ENCODE peak calls at places on chromosomes 4 and X, in eight cellular contexts. C is heart left ventricle, F is mammary epithelial cell, V is stomach, H is GM23338, E is heart right ventricle, A is lower lobe of right lung, X is upper lobe of left lung. T is an unnamed sample.
A peak's percentile ranks its signal among the peaks of the same experiment; 100 is the strongest.

GRCh38 chr4:34094114-34094513 is 2150.2 kb downstream of the ARAP2 start:
- DNase-seq in V (no peak), E (no peak), H (no peak), X (no peak), A (no peak), C (no peak), F (no peak), T (no peak)

GRCh38 chr4:4945021-4945420 is 74.2 kb downstream of the CYTL1 start:
- DNase-seq in C (no peak), A (no peak), E (no peak), F (no peak), X (no peak), H (no peak), V (no peak), T (no peak)

GRCh38 chr4:24656906-24657305 is 72.6 kb upstream of the DHX15 start:
- DNase-seq in H (no peak), E (no peak), X (no peak), C (no peak), F (peak; percentile 11), A (no peak), V (no peak), T (no peak)

GRCh38 chr4:7805533-7806079 is 134.1 kb downstream of the AFAP1 start:
- DNase-seq in E (no peak), F (peak; percentile 55), C (no peak), V (peak; percentile 93), H (peak; percentile 68), A (peak; percentile 85), X (no peak), T (peak; percentile 74)

GRCh38 chr4:140049024-140049923 is 104.7 kb downstream of the MAML3 start:
- DNase-seq in A (no peak), H (peak; percentile 88), V (peak; percentile 49), F (peak; percentile 50), C (peak; percentile 54), E (peak; percentile 56), X (no peak), T (peak; percentile 35)

GRCh38 chr4:182764137-182764536 is 153.0 kb downstream of the DCTD start:
- DNase-seq in V (no peak), X (no peak), C (no peak), A (no peak), H (no peak), F (no peak), E (no peak), T (no peak)

GRCh38 chr4:52588771-52589591 is 70.1 kb downstream of the USP46 start:
- DNase-seq in X (no peak), E (no peak), H (no peak), A (no peak), V (no peak), F (peak; percentile 93), C (no peak), T (no peak)

GRCh38 chr4:145899886-145900466 is 38.6 kb downstream of the ZNF827 start:
- DNase-seq in C (no peak), F (no peak), A (no peak), H (no peak), E (no peak), X (no peak), V (no peak), T (no peak)

GRCh38 chr4:62366944-62367343 is 1166.8 kb downstream of the ADGRL3 start:
- DNase-seq in F (no peak), H (no peak), A (no peak), C (no peak), E (no peak), X (no peak), V (no peak), T (no peak)

GRCh38 chr4:85607624-85608023 is 132.7 kb downstream of the ARHGAP24 start:
- DNase-seq in H (no peak), A (no peak), C (no peak), F (no peak), X (no peak), V (peak; percentile 33), E (no peak), T (peak; percentile 59)

GRCh38 chr4:139692300-139693012 is 26.8 kb downstream of the MGST2 start:
- DNase-seq in H (peak; percentile 29), X (no peak), E (peak; percentile 42), A (no peak), V (no peak), F (no peak), C (peak; percentile 45), T (no peak)

GRCh38 chr4:81030617-81031388 is at the start of gene BMP3:
- DNase-seq in E (no peak), F (peak; percentile 25), H (peak; percentile 56), V (no peak), C (no peak), X (peak; percentile 91), A (peak; percentile 75), T (no peak)

GRCh38 chr4:39062094-39062493 is at the start of gene KLHL5:
- DNase-seq in A (no peak), H (peak; percentile 85), V (no peak), F (no peak), C (no peak), E (no peak), X (no peak), T (no peak)

GRCh38 chr4:82889287-82889686 is 1.7 kb downstream of the SEC31A start:
- DNase-seq in H (no peak), A (no peak), X (no peak), C (no peak), F (no peak), E (no peak), V (no peak), T (no peak)

GRCh38 chrX:113892891-113893290 is 691.0 kb upstream of the HTR2C start:
- DNase-seq in F (no peak), A (no peak), C (no peak), V (no peak), E (no peak), X (no peak), H (no peak), T (no peak)

GRCh38 chr4:76554630-76555029 is 119.6 kb downstream of the SHROOM3 start:
- DNase-seq in X (no peak), H (no peak), E (no peak), A (no peak), F (no peak), V (no peak), C (no peak), T (no peak)

GRCh38 chrX:154596290-154596929 is 11.5 kb downstream of the CTAG1A start:
- DNase-seq in X (no peak), E (no peak), H (peak; percentile 89), A (no peak), C (no peak), F (peak; percentile 90), V (no peak), T (no peak)

GRCh38 chrX:130402211-130402684 is 461 bp downstream of the RBMX2 start:
- DNase-seq in E (no peak), V (no peak), X (no peak), C (no peak), H (no peak), A (no peak), F (no peak), T (no peak)

GRCh38 chrX:112678831-112679230 is 907 bp downstream of the LHFPL1 start:
- DNase-seq in V (no peak), C (no peak), X (no peak), F (no peak), H (no peak), E (no peak), A (no peak), T (no peak)

GRCh38 chr4:743463-744211 is 38.0 kb downstream of the PCGF3 start:
- DNase-seq in E (no peak), V (no peak), H (no peak), C (no peak), A (no peak), F (no peak), X (peak; percentile 32), T (no peak)
- H3K27ac ChIP-seq in E (no peak overlapping the region), V (no peak overlapping the region), H (no peak overlapping the region), C (no peak overlapping the region), A (no peak overlapping the region), F (no peak overlapping the region), X (no peak overlapping the region), T (no peak overlapping the region)

DNA sequence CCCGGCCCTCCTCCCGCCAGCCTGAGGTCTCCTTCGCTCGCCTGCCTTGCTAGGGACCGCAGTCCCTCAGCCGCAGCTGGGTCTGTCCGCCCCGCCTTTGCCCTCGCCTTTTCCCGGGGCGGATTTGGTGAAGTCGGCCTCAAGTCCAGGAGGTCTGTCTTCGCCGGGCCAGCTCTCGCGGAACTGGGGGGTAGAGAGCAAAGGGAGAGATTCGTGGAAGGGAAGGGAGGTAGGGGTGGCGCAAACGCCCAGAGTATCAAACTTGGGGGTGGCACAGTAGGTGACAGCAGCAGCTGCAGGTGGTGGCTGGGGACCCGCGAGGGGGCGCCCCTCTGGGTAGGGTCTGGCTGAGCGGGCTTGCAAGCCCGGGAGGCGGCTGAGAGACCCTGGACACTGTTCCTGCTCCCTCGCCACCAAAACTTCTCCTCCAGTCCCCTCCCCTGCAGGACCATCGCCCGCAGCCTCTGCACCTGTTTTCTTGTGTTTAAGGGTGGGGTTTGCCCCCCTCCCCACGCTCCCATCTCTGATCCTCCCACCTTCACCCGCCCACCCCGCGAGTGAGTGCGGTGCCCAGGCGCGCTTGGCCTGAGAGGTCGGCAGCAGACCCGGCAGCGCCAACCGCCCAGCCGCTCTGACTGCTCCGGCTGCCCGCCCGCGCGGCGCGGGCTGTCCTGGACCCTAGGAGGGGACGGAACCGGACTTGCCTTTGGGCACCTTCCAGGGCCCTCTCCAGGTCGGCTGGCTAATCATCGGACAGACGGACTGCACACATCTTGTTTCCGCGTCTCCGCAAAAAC is at the start of gene NPY2R:
- DNase-seq in E (no peak), X (peak; percentile 76), H (peak; percentile 67), C (peak; percentile 26), V (no peak), F (no peak), A (peak; percentile 41), T (no peak)
- TF ChIP-seq CTCF in E (no peak), X (no peak), H (peak; percentile 54), C (no peak), V (no peak), F (no peak), A (no peak), T (no peak)

GRCh38 chrX:128759745-128760144 is 707.5 kb upstream of the ACTRT1 start:
- DNase-seq in A (no peak), X (no peak), H (no peak), E (no peak), V (no peak), F (no peak), C (no peak), T (no peak)

GRCh38 chrX:128754130-128754529 is 701.9 kb upstream of the ACTRT1 start:
- DNase-seq in H (peak; percentile 58), C (no peak), A (no peak), F (no peak), E (no peak), X (no peak), V (no peak), T (no peak)

GRCh38 chrX:128759177-128759576 is 707.0 kb upstream of the ACTRT1 start:
- DNase-seq in E (no peak), X (no peak), A (no peak), F (no peak), H (no peak), C (no peak), V (no peak), T (no peak)
- H3K27ac ChIP-seq in E (no peak overlapping the region), X (no peak overlapping the region), A (no peak overlapping the region), F (no peak overlapping the region), H (no peak overlapping the region), C (no peak overlapping the region), V (no peak overlapping the region), T (no peak overlapping the region)

DNA sequence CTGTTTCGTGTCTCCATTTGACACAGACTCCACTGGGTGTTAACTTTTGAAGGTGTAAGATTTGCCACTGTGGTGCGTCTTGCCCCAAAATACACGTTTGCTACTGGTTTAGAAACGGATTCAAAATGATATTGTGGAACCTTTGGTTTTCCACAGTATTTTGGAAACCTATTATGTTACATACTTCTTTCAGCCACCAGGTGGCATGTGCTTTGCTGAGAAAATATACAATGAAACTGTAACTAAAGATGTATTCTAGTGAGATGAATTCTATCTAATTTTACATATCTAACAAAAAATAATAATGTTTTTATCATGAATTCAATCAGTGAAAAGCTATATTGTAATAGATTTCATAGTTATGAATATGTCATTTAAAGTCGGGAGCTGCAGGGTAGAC is 28.4 kb upstream of the SLITRK4 start:
- DNase-seq in V (no peak), E (no peak), X (no peak), A (no peak), F (no peak), H (peak; percentile 3), C (no peak), T (no peak)
- TF ChIP-seq CTCF in V (no peak), E (no peak), X (no peak), A (peak; percentile 35), F (peak; percentile 67), H (peak; percentile 54), C (peak; percentile 44), T (peak; percentile 19)